ENCODE peak calls at places on chromosomes 2 and 18, in four cellular contexts. G is A673, W is SJSA1, X is ovary. Z is an unnamed sample. For H3K9me3, the result is how much of the 10 kb centered on the place peaks cover.

GRCh38 chr2:201450910-201451329 is 338 bp downstream of the TRAK2 start:
- DNase-seq in X (no peak), G (peak), W (no peak), Z (no peak)

GRCh38 chr2:216888907-216889622 is 29.2 kb upstream of the TNP1 start:
- DNase-seq in X (no peak), G (peak), W (no peak), Z (peak)

GRCh38 chr2:53484521-53484920 is 283.1 kb upstream of the CHAC2 start:
- DNase-seq in G (no peak), W (no peak), X (no peak), Z (no peak)

GRCh38 chr2:153870308-153870707 is 1.4 kb upstream of the GALNT13 start:
- DNase-seq in W (no peak), G (no peak), X (no peak), Z (no peak)

GRCh38 chr2:190477563-190478454 is 56.7 kb downstream of the NEMP2 start:
- DNase-seq in G (no peak), W (no peak), X (no peak), Z (no peak)

GRCh38 chr18:58991127-58991798 is 126.6 kb downstream of the ZNF532 start:
- DNase-seq in G (no peak), X (no peak), W (no peak), Z (no peak)

GRCh38 chr2:74413001-74413698 is 8.3 kb downstream of the C2orf81 start:
- DNase-seq in G (no peak), X (no peak), W (no peak), Z (no peak)

GRCh38 chr2:215269397-215270117 is 42.3 kb upstream of the ATIC start:
- DNase-seq in W (peak), X (peak), G (peak), Z (no peak)

GRCh38 chr18:36297419-36298112 is at the start of gene FHOD3:
- DNase-seq in G (no peak), X (peak), W (no peak), Z (no peak)

GRCh38 chr18:8607776-8608682 is 1.2 kb upstream of the RAB12 start:
- DNase-seq in G (no peak), W (no peak), X (peak), Z (no peak)

GRCh38 chr2:84861539-84861938 is 19.3 kb downstream of the TRABD2A start:
- DNase-seq in W (no peak), X (no peak), G (no peak), Z (no peak)

GRCh38 chr2:71882949-71883472 is 264.7 kb downstream of the CYP26B1 start:
- DNase-seq in W (peak), G (peak), X (peak), Z (no peak)

GRCh38 chr2:227504700-227505099 is 32.7 kb downstream of the AGFG1 start:
- DNase-seq in W (no peak), X (no peak), G (no peak), Z (no peak)

GRCh38 chr2:64914247-64914646 is 75.0 kb upstream of the SLC1A4 start:
- DNase-seq in W (no peak), X (no peak), G (no peak), Z (no peak)

GRCh38 chr2:165902929-165903328 is 50.6 kb downstream of the TTC21B start:
- DNase-seq in X (no peak), W (no peak), G (peak), Z (no peak)

GRCh38 chr2:96163768-96164429 is 18.7 kb upstream of the DUSP2 start:
- DNase-seq in G (no peak), W (no peak), X (no peak), Z (no peak)

DNA sequence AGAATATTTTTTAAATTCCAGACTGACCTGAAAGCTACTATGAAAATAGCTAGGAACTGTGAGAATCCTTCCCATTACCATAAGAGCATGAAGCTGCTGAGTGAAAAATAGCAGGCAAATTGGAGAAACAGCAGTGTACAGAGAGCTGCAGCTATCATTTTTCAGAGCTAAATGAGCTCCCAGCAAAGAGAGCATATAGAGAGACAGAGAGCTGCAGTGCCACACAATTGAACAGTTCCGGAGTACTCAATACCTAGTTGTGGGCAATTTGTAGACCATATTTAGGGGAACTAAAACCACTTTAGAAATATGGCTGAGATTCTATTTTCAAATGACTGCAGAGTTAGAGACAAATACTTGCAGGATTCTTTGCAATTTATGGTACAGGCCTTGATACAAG is 645.3 kb downstream of the STK39 start:
- DNase-seq in G (no peak), X (no peak), W (no peak), Z (no peak)
- H3K4me3 ChIP-seq in G (no peak), X (no peak), W (no peak), Z (no peak)

DNA sequence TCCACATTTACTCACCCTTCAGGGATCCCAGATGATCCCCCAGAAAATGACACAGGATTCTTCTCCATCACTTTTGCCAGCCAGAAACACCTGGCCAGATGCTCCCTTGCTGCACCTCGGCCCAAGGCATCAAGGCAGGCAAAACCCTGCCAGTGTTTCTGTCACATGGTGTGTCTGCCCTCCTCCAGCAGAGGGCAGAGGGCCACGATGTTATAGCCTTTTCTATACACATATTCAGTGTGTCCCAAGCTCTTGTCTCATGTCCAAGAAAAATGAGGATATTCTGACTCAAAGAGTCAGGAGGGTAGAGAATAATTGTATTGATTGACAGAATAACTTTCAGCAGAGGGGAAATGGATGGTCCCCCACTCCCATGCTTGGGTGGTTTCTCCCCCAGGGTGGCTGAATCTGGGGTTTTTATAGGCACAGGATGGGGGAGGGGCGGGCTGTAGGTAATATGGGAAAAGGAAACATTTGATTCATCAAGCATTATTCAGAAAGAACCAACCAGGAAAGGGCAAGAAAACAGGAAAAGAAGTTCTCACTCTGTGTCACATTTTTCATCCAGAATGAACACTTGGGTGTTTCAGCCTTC is 933.9 kb downstream of the TRIB2 start:
- DNase-seq in G (peak), X (no peak), W (no peak), Z (no peak)
- H3K9me3 ChIP-seq in G (under half), X (under half), W (under half), Z (under half)

GRCh38 chr2:105824446-105824845 is 79.7 kb downstream of the NCK2 start:
- DNase-seq in X (no peak), W (no peak), G (no peak), Z (no peak)

GRCh38 chr2:105820151-105820550 is 75.4 kb downstream of the NCK2 start:
- DNase-seq in X (no peak), G (no peak), W (no peak), Z (no peak)

GRCh38 chr2:105822186-105822585 is 77.5 kb downstream of the NCK2 start:
- DNase-seq in X (no peak), G (no peak), W (no peak), Z (no peak)

GRCh38 chr2:105820691-105821090 is 76.0 kb downstream of the NCK2 start:
- DNase-seq in W (no peak), G (no peak), X (no peak), Z (no peak)

GRCh38 chr2:105821428-105822125 is 76.9 kb downstream of the NCK2 start:
- DNase-seq in W (no peak), G (no peak), X (no peak), Z (no peak)
- H3K4me3 ChIP-seq in W (no peak), G (no peak), X (no peak), Z (no peak)

GRCh38 chr2:132253496-132254305 is 91.9 kb upstream of the ANKRD30BL start:
- DNase-seq in X (no peak), G (no peak), W (no peak), Z (no peak)

GRCh38 chr2:132252894-132253264 is 91.1 kb upstream of the ANKRD30BL start:
- DNase-seq in X (no peak), G (no peak), W (no peak), Z (no peak)

GRCh38 chr2:132252191-132252893 is 90.6 kb upstream of the ANKRD30BL start:
- DNase-seq in G (no peak), X (no peak), W (no peak), Z (no peak)

GRCh38 chr2:132256251-132256902 is 94.6 kb upstream of the ANKRD30BL start:
- DNase-seq in W (no peak), X (no peak), G (no peak), Z (no peak)

DNA sequence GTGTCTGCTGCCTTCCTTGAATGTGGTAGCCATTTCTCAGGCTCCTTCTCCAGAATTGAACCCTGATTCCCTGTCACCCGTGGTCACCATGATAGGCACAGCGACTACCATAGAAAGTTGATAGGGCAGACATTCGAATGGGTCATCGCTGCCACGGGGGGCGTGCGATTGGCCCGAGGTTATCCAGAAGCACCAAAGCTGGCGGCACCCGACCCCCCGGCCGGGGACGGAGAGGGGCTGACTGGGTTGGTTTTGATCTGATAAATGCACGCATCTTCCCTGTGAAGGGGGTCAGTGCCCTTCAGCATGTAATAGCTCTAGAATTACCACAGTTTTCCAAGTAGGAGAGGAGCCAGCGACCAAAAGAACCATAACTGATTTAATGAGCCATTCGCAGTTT is 94.0 kb upstream of the ANKRD30BL start:
- DNase-seq in W (no peak), G (no peak), X (no peak), Z (no peak)
- H3K9me3 ChIP-seq in W (under half), G (under half), X (under half), Z (under half)